ENCODE peak calls at places on chromosomes 2 and 18, in nine cellular contexts. Y, T, W, H, F, E, X, S and R are unnamed samples.

GRCh38 chr18:74128114-74128513 is 19.5 kb downstream of the FBXO15 start:
- DNase-seq in Y (no peak), T (no peak), W (no peak), H (no peak), F (no peak), E (no peak), X (no peak), S (no peak), R (no peak)

GRCh38 chr2:201887851-201888451 is 81.6 kb downstream of the CDK15 start:
- DNase-seq in Y (no peak), T (no peak), W (no peak), H (no peak), F (no peak), E (no peak), X (no peak), S (no peak), R (no peak)

GRCh38 chr2:188314314-188315054 is 22.8 kb downstream of the GULP1 start:
- DNase-seq in Y (no peak), T (no peak), W (no peak), H (no peak), F (no peak), E (no peak), X (peak), S (no peak), R (peak)

GRCh38 chr18:74944676-74945075 is 264.3 kb downstream of the PTGR3 start:
- DNase-seq in Y (peak), T (no peak), W (no peak), H (no peak), F (no peak), E (no peak), X (no peak), S (no peak), R (no peak)

GRCh38 chr2:60899230-60899891 is 18.0 kb downstream of the REL start:
- DNase-seq in Y (no peak), T (no peak), W (no peak), H (peak), F (no peak), E (peak), X (no peak), S (no peak), R (no peak)

GRCh38 chr2:99861376-99861760 is 281.0 kb downstream of the AFF3 start:
- DNase-seq in Y (no peak), T (no peak), W (no peak), H (peak), F (no peak), E (peak), X (no peak), S (no peak), R (no peak)

GRCh38 chr2:188969236-188970032 is 4.7 kb upstream of the COL3A1 start:
- DNase-seq in Y (no peak), T (no peak), W (no peak), H (no peak), F (no peak), E (no peak), X (peak), S (no peak), R (peak)

GRCh38 chr2:7835693-7836680 is 845.9 kb upstream of the ID2 start:
- DNase-seq in Y (no peak), T (no peak), W (no peak), H (peak), F (no peak), E (peak), X (peak), S (no peak), R (no peak)

GRCh38 chr2:97645112-97645699 is 656 bp upstream of the COX5B start:
- DNase-seq in Y (no peak), T (peak), W (peak), H (peak), F (peak), E (no peak), X (no peak), S (no peak), R (no peak)

GRCh38 chr2:20501974-20502373 is 55.1 kb downstream of the RHOB start:
- DNase-seq in Y (peak), T (no peak), W (no peak), H (no peak), F (no peak), E (no peak), X (peak), S (peak), R (peak)

GRCh38 chr2:219476605-219477578 is 21.8 kb upstream of the GMPPA start:
- DNase-seq in Y (no peak), T (peak), W (no peak), H (no peak), F (no peak), E (no peak), X (no peak), S (no peak), R (no peak)

GRCh38 chr2:85721641-85722040 is 27.5 kb downstream of the GNLY start:
- DNase-seq in Y (no peak), T (no peak), W (no peak), H (no peak), F (no peak), E (no peak), X (no peak), S (no peak), R (no peak)

GRCh38 chr2:162926907-162927306 is 88.3 kb upstream of the KCNH7 start:
- DNase-seq in Y (no peak), T (no peak), W (no peak), H (no peak), F (no peak), E (no peak), X (no peak), S (no peak), R (no peak)

GRCh38 chr18:68724021-68724420 is 9.1 kb upstream of the TMX3 start:
- DNase-seq in Y (no peak), T (no peak), W (no peak), H (no peak), F (no peak), E (no peak), X (no peak), S (no peak), R (no peak)

GRCh38 chr2:25711641-25712369 is 38.4 kb upstream of the DTNB start:
- DNase-seq in Y (no peak), T (no peak), W (no peak), H (no peak), F (peak), E (no peak), X (no peak), S (no peak), R (no peak)

GRCh38 chr2:156399950-156400703 is 36.1 kb upstream of the GPD2 start:
- DNase-seq in Y (peak), T (peak), W (peak), H (peak), F (peak), E (peak), X (peak), S (peak), R (peak)

GRCh38 chr18:26977791-26978190 is 112.3 kb upstream of the AQP4 start:
- DNase-seq in Y (no peak), T (no peak), W (no peak), H (no peak), F (no peak), E (no peak), X (no peak), S (no peak), R (no peak)

GRCh38 chr2:84556190-84556589 is 39.9 kb downstream of the DNAH6 start:
- DNase-seq in Y (no peak), T (no peak), W (no peak), H (no peak), F (no peak), E (no peak), X (no peak), S (no peak), R (no peak)

GRCh38 chr2:181781082-181781786 is 100.9 kb upstream of the NEUROD1 start:
- DNase-seq in Y (no peak), T (no peak), W (no peak), H (peak), F (no peak), E (no peak), X (no peak), S (no peak), R (no peak)

GRCh38 chr2:19846030-19846429 is 55.8 kb downstream of the TTC32 start:
- DNase-seq in Y (no peak), T (no peak), W (no peak), H (no peak), F (no peak), E (no peak), X (no peak), S (no peak), R (no peak)

GRCh38 chr2:222747526-222748160 is 76.2 kb downstream of the MOGAT1 start:
- DNase-seq in Y (no peak), T (no peak), W (no peak), H (peak), F (no peak), E (peak), X (no peak), S (no peak), R (no peak)

GRCh38 chr18:59536181-59536580 is 161.0 kb downstream of the CCBE1 start:
- DNase-seq in Y (no peak), T (no peak), W (no peak), H (no peak), F (no peak), E (no peak), X (peak), S (no peak), R (peak)

GRCh38 chr2:119694470-119694993 is 15.5 kb downstream of the TMEM177 start:
- DNase-seq in Y (no peak), T (no peak), W (no peak), H (no peak), F (peak), E (no peak), X (no peak), S (no peak), R (no peak)

GRCh38 chr2:238569415-238570195 is 142.9 kb downstream of the ASB1 start:
- DNase-seq in Y (no peak), T (no peak), W (peak), H (peak), F (peak), E (no peak), X (no peak), S (no peak), R (no peak)

GRCh38 chr2:16010951-16011620 is 70.7 kb downstream of the MYCN start:
- DNase-seq in Y (no peak), T (no peak), W (no peak), H (no peak), F (no peak), E (no peak), X (no peak), S (no peak), R (no peak)

GRCh38 chr18:78656346-78656925 is 323.2 kb upstream of the SALL3 start:
- DNase-seq in Y (no peak), T (no peak), W (no peak), H (no peak), F (peak), E (no peak), X (no peak), S (no peak), R (no peak)

GRCh38 chr2:127356531-127356930 is 31.2 kb downstream of the MAP3K2 start:
- DNase-seq in Y (no peak), T (no peak), W (no peak), H (no peak), F (no peak), E (no peak), X (peak), S (no peak), R (no peak)

GRCh38 chr2:235106874-235107639 is 155.2 kb downstream of the SH3BP4 start:
- DNase-seq in Y (peak), T (peak), W (peak), H (peak), F (no peak), E (no peak), X (peak), S (peak), R (peak)

GRCh38 chr2:219644801-219645480 is 17.5 kb downstream of the SLC4A3 start:
- DNase-seq in Y (no peak), T (no peak), W (peak), H (no peak), F (no peak), E (no peak), X (no peak), S (peak), R (no peak)

GRCh38 chr2:70645733-70646420 is 92.3 kb upstream of the TGFA start:
- DNase-seq in Y (peak), T (peak), W (no peak), H (no peak), F (no peak), E (no peak), X (no peak), S (no peak), R (no peak)
- TF ChIP-seq CTCF in Y (peak), T (no peak), W (no peak), H (no peak), F (no peak), E (peak), X (no peak), S (peak), R (peak)

DNA sequence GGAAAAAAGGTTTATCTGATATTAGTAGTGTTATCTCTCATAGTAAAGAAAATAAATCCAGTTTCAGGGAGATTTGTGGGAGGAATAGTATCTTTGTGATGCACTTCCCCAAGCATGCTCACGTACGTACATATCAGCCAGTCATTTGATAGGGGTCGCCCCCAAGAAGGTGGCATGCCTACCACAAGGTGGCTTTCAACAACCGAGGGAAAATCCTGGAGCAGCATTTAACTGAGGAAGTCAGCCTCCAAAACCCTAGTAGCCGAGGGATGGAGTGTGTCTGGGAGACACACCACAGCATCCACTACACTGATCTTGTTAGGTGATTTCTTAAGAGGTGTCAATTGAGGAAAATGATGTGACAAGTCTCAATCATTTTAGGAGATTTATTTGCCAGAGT is 623.9 kb downstream of the NYAP2 start:
- DNase-seq in Y (no peak), T (no peak), W (no peak), H (no peak), F (no peak), E (no peak), X (peak), S (no peak), R (no peak)
- TF ChIP-seq CTCF in Y (no peak), T (peak), W (no peak), H (no peak), F (no peak), E (no peak), X (no peak), S (no peak), R (peak)

GRCh38 chr18:12046751-12047335 is 46.8 kb upstream of the ANKRD62 start:
- DNase-seq in Y (no peak), T (no peak), W (no peak), H (no peak), F (no peak), E (no peak), X (no peak), S (no peak), R (no peak)
- TF ChIP-seq CTCF in Y (peak), T (peak), W (no peak), H (no peak), F (no peak), E (peak), X (peak), S (no peak), R (peak)

GRCh38 chr2:28175028-28175427 is 217.6 kb upstream of the FOSL2 start:
- DNase-seq in Y (no peak), T (no peak), W (no peak), H (no peak), F (no peak), E (no peak), X (no peak), S (no peak), R (no peak)
- TF ChIP-seq CTCF in Y (no peak), T (no peak), W (no peak), H (no peak), F (no peak), E (no peak), X (no peak), S (no peak), R (peak)